ENCODE peak calls at places on chromosomes 11 and 22, in six cellular contexts. F is neural progenitor cell, U is GDM1, G is COLO829, T is AG09309, S is T-helper 9 cell. D is an unnamed sample.

GRCh38 chr11:1470681-1471611 is 15.6 kb downstream of the MOB2 start:
- DNase-seq in T (no peak), F (no peak), U (no peak), S (no peak), G (no peak), D (no peak)

GRCh38 chr11:73556966-73557365 is 40.9 kb downstream of the FAM168A start:
- DNase-seq in F (no peak), T (no peak), G (no peak), U (no peak), S (no peak), D (no peak)

GRCh38 chr11:42824067-42824466 is 487.7 kb upstream of the API5 start:
- DNase-seq in G (no peak), T (no peak), U (no peak), S (no peak), F (no peak), D (no peak)

GRCh38 chr11:6402061-6402470 is 11.8 kb downstream of the SMPD1 start:
- DNase-seq in T (no peak), S (no peak), F (no peak), U (no peak), G (no peak), D (no peak)

GRCh38 chr11:8060801-8061554 is 20.0 kb upstream of the TUB start:
- DNase-seq in F (no peak), S (no peak), U (no peak), T (peak; percentile 80), G (no peak), D (no peak)

GRCh38 chr11:14617241-14618027 is 26.2 kb upstream of the PDE3B start:
- DNase-seq in U (no peak), T (no peak), G (peak; percentile 69), F (no peak), S (no peak), D (no peak)

GRCh38 chr11:73270089-73270854 is 1.9 kb upstream of the P2RY6 start:
- DNase-seq in T (no peak), G (no peak), S (no peak), F (no peak), U (no peak), D (no peak)

GRCh38 chr11:33475999-33476398 is 218.8 kb downstream of the HIPK3 start:
- DNase-seq in T (no peak), F (no peak), S (no peak), G (peak; percentile 69), U (no peak), D (no peak)

GRCh38 chr22:34414467-34415440 is 494.5 kb upstream of the LARGE1 start:
- DNase-seq in G (peak; percentile 37), T (no peak), U (peak; percentile 69), S (no peak), F (peak; percentile 95), D (no peak)

GRCh38 chr11:75931124-75931523 is 116.1 kb downstream of the UVRAG start:
- DNase-seq in F (no peak), T (no peak), S (no peak), G (no peak), U (no peak), D (no peak)

GRCh38 chr11:77471520-77472234 is 2.2 kb downstream of the PAK1 start:
- DNase-seq in S (no peak), U (no peak), T (no peak), F (peak; percentile 39), G (no peak), D (no peak)

GRCh38 chr11:73236879-73237278 is 18.8 kb downstream of the P2RY2 start:
- DNase-seq in F (peak; percentile 70), T (no peak), U (peak; percentile 62), S (no peak), G (peak; percentile 35), D (no peak)

GRCh38 chr22:49300951-49301397 is 526.7 kb downstream of the BRD1 start:
- DNase-seq in S (no peak), G (no peak), F (no peak), U (no peak), T (no peak), D (no peak)

GRCh38 chr11:134667175-134667500 is 255.1 kb upstream of the B3GAT1 start:
- DNase-seq in S (no peak), T (no peak), F (no peak), U (no peak), G (no peak), D (no peak)

GRCh38 chr11:92269021-92269420 is 44.4 kb downstream of the FAT3 start:
- DNase-seq in U (no peak), T (no peak), G (no peak), F (no peak), S (no peak), D (no peak)

GRCh38 chr11:74388678-74389327 is 9.4 kb downstream of the PGM2L1 start:
- DNase-seq in T (peak; percentile 11), G (no peak), U (peak; percentile 25), S (peak; percentile 58), F (peak; percentile 72), D (peak; percentile 71)

GRCh38 chr11:9780929-9781328 is 117.1 kb downstream of the SWAP70 start:
- DNase-seq in S (no peak), U (no peak), G (no peak), T (no peak), F (no peak), D (no peak)

GRCh38 chr11:115678942-115679341 is 174.7 kb upstream of the CADM1 start:
- DNase-seq in T (no peak), S (no peak), F (peak; percentile 67), G (no peak), U (no peak), D (no peak)

GRCh38 chr11:35030716-35031213 is 108.2 kb upstream of the CD44 start:
- DNase-seq in G (peak; percentile 94), T (peak; percentile 86), U (peak; percentile 21), F (no peak), S (peak; percentile 33), D (peak; percentile 41)

D was measured in effector CD4-positive, alpha-beta T cell.